ENCODE peak calls at places on chromosome 1, in ten cellular contexts. G is endothelial cell of umbilical vein; H is WTC11; U is GM04504; P is EH; V is effector CD4-positive, alpha-beta T cell; E is cardiac fibroblast; S is right lobe of liver; B is foreskin keratinocyte; W is COLO829. R is an unnamed sample.

GRCh38 chr1:216330262-216330661 is 93.0 kb downstream of the USH2A start:
- DNase-seq in B (no peak), H (no peak), E (peak), V (no peak), S (no peak), W (no peak), U (no peak), G (no peak), P (peak), R (no peak)

GRCh38 chr1:27979151-27979858 is 19.5 kb downstream of the XKR8 start:
- DNase-seq in U (peak), W (peak), S (no peak), B (no peak), H (no peak), E (peak), G (peak), V (no peak), P (peak), R (peak)

GRCh38 chr1:147475488-147475887 is 65.8 kb upstream of the BCL9 start:
- DNase-seq in H (no peak), G (no peak), U (no peak), W (no peak), B (no peak), P (no peak), V (no peak), E (no peak), S (no peak), R (no peak)

GRCh38 chr1:69451196-69451595 is 116.5 kb upstream of the LRRC7 start:
- DNase-seq in P (no peak), E (no peak), H (peak), B (no peak), W (no peak), S (no peak), V (no peak), G (no peak), U (no peak), R (no peak)

GRCh38 chr1:159012495-159012894 is 2.8 kb downstream of the IFI16 start:
- DNase-seq in U (no peak), S (no peak), E (peak), P (peak), V (peak), W (peak), H (no peak), B (no peak), G (peak), R (peak)

GRCh38 chr1:223815020-223815853 is 30.5 kb downstream of the TP53BP2 start:
- DNase-seq in W (no peak), B (no peak), P (no peak), E (no peak), U (no peak), V (no peak), G (no peak), H (no peak), S (no peak), R (no peak)

GRCh38 chr1:71522721-71523120 is 441.9 kb upstream of the ZRANB2 start:
- DNase-seq in H (no peak), U (peak), W (no peak), S (no peak), V (no peak), P (peak), E (peak), G (no peak), B (no peak), R (no peak)

GRCh38 chr1:18511469-18511997 is 30.8 kb downstream of the KLHDC7A start:
- DNase-seq in W (no peak), E (no peak), V (no peak), P (no peak), U (no peak), S (no peak), H (peak), B (no peak), G (no peak), R (no peak)

GRCh38 chr1:11530731-11531311 is 51.9 kb downstream of the DISP3 start:
- DNase-seq in E (no peak), H (peak), G (no peak), P (no peak), V (no peak), W (no peak), U (no peak), S (no peak), B (no peak), R (no peak)

GRCh38 chr1:221159608-221160007 is 280.4 kb downstream of the HLX start:
- DNase-seq in E (no peak), W (peak), V (no peak), P (no peak), G (no peak), B (no peak), U (no peak), S (no peak), H (no peak), R (no peak)

GRCh38 chr1:156089704-156090103 is 7.4 kb upstream of the MEX3A start:
- DNase-seq in V (no peak), G (no peak), S (no peak), W (no peak), P (no peak), H (no peak), B (no peak), U (no peak), E (no peak), R (no peak)

GRCh38 chr1:108896160-108897150 is 19.7 kb downstream of the GPSM2 start:
- DNase-seq in E (no peak), V (no peak), P (peak), W (no peak), U (no peak), B (peak), G (no peak), H (no peak), S (no peak), R (no peak)

GRCh38 chr1:58190614-58191013 is 355.9 kb downstream of the OMA1 start:
- DNase-seq in U (no peak), E (no peak), V (no peak), B (no peak), G (no peak), H (no peak), S (no peak), W (no peak), P (no peak), R (no peak)

GRCh38 chr1:21913258-21913657 is 23.9 kb downstream of the HSPG2 start:
- DNase-seq in E (no peak), V (no peak), W (no peak), S (no peak), U (no peak), P (no peak), B (no peak), H (peak), G (peak), R (no peak)

GRCh38 chr1:155182052-155182550 is 8.5 kb downstream of the TRIM46 start:
- DNase-seq in S (no peak), B (no peak), W (no peak), U (no peak), V (no peak), E (no peak), G (no peak), H (no peak), P (no peak), R (no peak)

GRCh38 chr1:25616932-25617625 is 488 bp downstream of the MAN1C1 start:
- DNase-seq in G (no peak), B (no peak), V (peak), W (no peak), U (no peak), S (no peak), H (peak), P (no peak), E (no peak), R (peak)